ENCODE peak calls at places on chromosomes 7 and 10, in five cellular contexts. P, K, D, O and A are unnamed samples. For H3K9me3, the result is how much of the 10 kb centered on the place peaks cover.

GRCh38 chr7:101669307-101669706 is 40.2 kb upstream of the MYL10 start:
- DNase-seq in O (no peak), D (no peak), P (no peak), K (peak), A (no peak)

GRCh38 chr10:103692421-103693069 is 162.8 kb downstream of the SH3PXD2A start:
- DNase-seq in D (peak), P (no peak), O (peak), K (no peak), A (peak)

GRCh38 chr10:71213127-71213616 is 802 bp downstream of the UNC5B start:
- DNase-seq in D (peak), P (peak), O (no peak), K (peak), A (no peak)

GRCh38 chr7:92557249-92557648 is 28.7 kb downstream of the RBM48 start:
- DNase-seq in K (no peak), D (no peak), O (no peak), P (no peak), A (no peak)

GRCh38 chr7:140079121-140079536 is 16.4 kb upstream of the PARP12 start:
- DNase-seq in P (no peak), D (no peak), K (peak), O (no peak), A (no peak)

GRCh38 chr10:4061441-4061951 is 276.5 kb upstream of the KLF6 start:
- DNase-seq in O (no peak), P (no peak), K (no peak), D (no peak), A (peak)

GRCh38 chr10:20202337-20202736 is 386.1 kb downstream of the PLXDC2 start:
- DNase-seq in O (no peak), D (no peak), K (no peak), P (no peak), A (no peak)

GRCh38 chr10:7417103-7417623 is 6.3 kb upstream of the SFMBT2 start:
- DNase-seq in O (no peak), P (no peak), D (peak), K (peak), A (no peak)

GRCh38 chr7:158394936-158395335 is 192.7 kb downstream of the PTPRN2 start:
- DNase-seq in D (no peak), K (peak), O (peak), P (no peak), A (no peak)

GRCh38 chr7:32079530-32079929 is 9.3 kb upstream of the PDE1C start:
- DNase-seq in O (no peak), K (no peak), D (no peak), P (no peak), A (no peak)

GRCh38 chr10:12419279-12419847 is 70.0 kb downstream of the CAMK1D start:
- DNase-seq in K (peak), D (peak), P (no peak), O (no peak), A (peak)

GRCh38 chr7:132656846-132657776 is 80.8 kb upstream of the PLXNA4 start:
- DNase-seq in P (no peak), D (no peak), O (no peak), K (peak), A (no peak)

GRCh38 chr10:123841115-123841514 is 50.5 kb downstream of the CPXM2 start:
- DNase-seq in O (no peak), D (no peak), P (no peak), K (no peak), A (no peak)

GRCh38 chr10:131983780-131984179 is 2.1 kb upstream of the BNIP3 start:
- DNase-seq in P (peak), D (no peak), O (no peak), K (peak), A (no peak)

GRCh38 chr7:66640802-66641525 is 12.3 kb downstream of the KCTD7 start:
- DNase-seq in O (no peak), P (no peak), K (peak), D (no peak), A (no peak)

GRCh38 chr10:75108684-75109458 is 2.6 kb upstream of the SAMD8 start:
- DNase-seq in D (no peak), O (no peak), K (peak), P (no peak), A (no peak)

GRCh38 chr10:118278649-118279048 is 63.5 kb downstream of the FAM204A start:
- DNase-seq in K (no peak), P (no peak), D (no peak), O (no peak), A (no peak)

GRCh38 chr7:24732646-24733413 is 24.4 kb downstream of the GSDME start:
- DNase-seq in K (peak), P (no peak), O (no peak), D (no peak), A (no peak)

GRCh38 chr7:118158766-118159165 is 25.2 kb upstream of the LSM8 start:
- DNase-seq in K (peak), D (no peak), O (no peak), P (no peak), A (no peak)

GRCh38 chr7:155261031-155261985 is 36.4 kb upstream of the INSIG1 start:
- DNase-seq in O (no peak), K (no peak), P (no peak), D (no peak), A (no peak)

GRCh38 chr7:51224811-51225581 is 91.6 kb downstream of the COBL start:
- DNase-seq in D (no peak), K (peak), O (no peak), P (no peak), A (no peak)

GRCh38 chr10:123348721-123349120 is 194.5 kb downstream of the BUB3 start:
- DNase-seq in P (no peak), D (no peak), O (no peak), K (no peak), A (no peak)

GRCh38 chr10:132520147-132520811 is 17.3 kb upstream of the INPP5A start:
- DNase-seq in D (no peak), P (peak), K (no peak), O (no peak), A (no peak)

GRCh38 chr10:500876-501275 is 188.6 kb downstream of the DIP2C start:
- DNase-seq in K (no peak), P (no peak), O (no peak), D (no peak), A (no peak)

GRCh38 chr10:497898-498451 is 191.5 kb downstream of the DIP2C start:
- DNase-seq in D (no peak), P (no peak), K (no peak), O (no peak), A (no peak)

GRCh38 chr10:497289-497688 is 192.2 kb downstream of the DIP2C start:
- DNase-seq in P (no peak), O (no peak), K (no peak), D (no peak), A (no peak)

GRCh38 chr10:499991-500390 is 189.5 kb downstream of the DIP2C start:
- DNase-seq in D (no peak), K (no peak), O (no peak), P (peak), A (no peak)

GRCh38 chr10:498760-499435 is 190.6 kb downstream of the DIP2C start:
- DNase-seq in O (no peak), K (no peak), P (no peak), D (no peak), A (no peak)
- H3K4me3 ChIP-seq in O (no peak), K (no peak), P (no peak), D (no peak), A (no peak)

DNA sequence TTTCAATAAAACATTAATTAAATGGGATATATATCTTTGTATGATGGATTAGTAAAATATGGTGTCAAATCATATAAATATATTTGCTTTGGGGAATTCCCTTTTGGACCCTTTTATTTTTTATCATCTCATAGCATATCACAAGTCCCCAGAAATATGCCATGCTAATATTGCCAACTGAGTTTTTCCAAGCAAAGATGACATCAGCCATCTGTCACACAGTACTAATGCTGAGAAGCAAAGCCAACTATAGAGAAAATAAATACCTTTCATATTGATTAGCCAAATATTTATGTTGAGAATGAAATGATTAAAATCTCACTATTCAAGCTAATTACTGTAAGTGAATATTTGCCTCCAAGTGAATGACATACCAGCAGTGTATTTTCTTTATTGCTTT is 575.3 kb downstream of the ETV1 start:
- DNase-seq in K (no peak), D (no peak), P (no peak), O (no peak), A (no peak)
- H3K9me3 ChIP-seq in K (under half), D (under half), P (under half), O (under half), A (under half)

GRCh38 chr10:92755725-92756124 is 66.0 kb downstream of the HHEX start:
- DNase-seq in K (no peak), O (no peak), D (no peak), P (no peak), A (no peak)
- H3K4me3 ChIP-seq in K (no peak), O (no peak), D (no peak), P (no peak), A (no peak)

GRCh38 chr7:143199040-143199439 is 15.8 kb downstream of the TAS2R39 start:
- DNase-seq in D (no peak), O (no peak), P (no peak), K (no peak), A (no peak)
- H3K9me3 ChIP-seq in D (under half), O (under half), P (under half), K (under half), A (under half)

DNA sequence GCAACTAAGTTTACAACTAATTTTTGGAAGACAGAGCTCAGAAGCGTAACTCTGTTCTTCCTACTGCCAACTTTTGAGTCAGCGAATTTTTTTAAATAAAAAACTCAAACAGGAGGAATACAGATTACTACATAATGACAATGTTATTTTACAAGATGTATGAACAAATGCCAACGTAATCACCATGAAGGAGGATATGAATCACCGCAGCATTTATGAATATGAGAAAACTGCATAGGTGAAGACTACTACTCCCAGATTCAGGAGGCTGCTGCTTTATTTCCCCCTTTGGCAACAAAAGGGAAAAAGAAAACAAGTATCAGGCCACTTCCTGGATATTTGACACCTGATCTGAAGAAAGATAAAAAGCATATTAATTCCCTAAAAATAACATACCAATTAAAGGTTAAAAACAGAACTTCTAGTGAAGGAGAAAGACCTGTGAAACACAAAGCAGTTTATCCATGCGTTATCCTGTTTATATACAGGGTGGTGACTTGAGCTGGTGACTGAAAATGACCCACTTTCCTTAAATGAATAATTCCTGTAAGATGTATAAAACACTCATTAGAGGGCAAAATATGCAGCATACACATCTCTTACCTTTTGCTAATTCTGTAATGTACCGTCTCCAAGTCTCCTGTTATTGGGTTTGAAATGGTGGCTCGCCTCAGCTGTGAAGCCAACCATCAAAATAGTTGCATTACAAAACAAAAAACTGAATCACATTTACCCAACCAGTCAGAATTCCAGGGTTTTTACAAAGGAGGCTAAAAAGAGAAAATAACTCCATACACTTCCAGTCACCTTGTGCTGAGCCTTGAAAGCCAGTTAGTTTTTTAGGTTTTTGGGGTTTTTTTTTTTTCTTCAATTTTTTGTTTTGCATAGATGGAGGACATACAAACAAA is 52.0 kb downstream of the P4HA1 start:
- DNase-seq in P (no peak), D (no peak), O (no peak), K (peak), A (no peak)
- H3K4me3 ChIP-seq in P (no peak), D (no peak), O (no peak), K (no peak), A (no peak)

DNA sequence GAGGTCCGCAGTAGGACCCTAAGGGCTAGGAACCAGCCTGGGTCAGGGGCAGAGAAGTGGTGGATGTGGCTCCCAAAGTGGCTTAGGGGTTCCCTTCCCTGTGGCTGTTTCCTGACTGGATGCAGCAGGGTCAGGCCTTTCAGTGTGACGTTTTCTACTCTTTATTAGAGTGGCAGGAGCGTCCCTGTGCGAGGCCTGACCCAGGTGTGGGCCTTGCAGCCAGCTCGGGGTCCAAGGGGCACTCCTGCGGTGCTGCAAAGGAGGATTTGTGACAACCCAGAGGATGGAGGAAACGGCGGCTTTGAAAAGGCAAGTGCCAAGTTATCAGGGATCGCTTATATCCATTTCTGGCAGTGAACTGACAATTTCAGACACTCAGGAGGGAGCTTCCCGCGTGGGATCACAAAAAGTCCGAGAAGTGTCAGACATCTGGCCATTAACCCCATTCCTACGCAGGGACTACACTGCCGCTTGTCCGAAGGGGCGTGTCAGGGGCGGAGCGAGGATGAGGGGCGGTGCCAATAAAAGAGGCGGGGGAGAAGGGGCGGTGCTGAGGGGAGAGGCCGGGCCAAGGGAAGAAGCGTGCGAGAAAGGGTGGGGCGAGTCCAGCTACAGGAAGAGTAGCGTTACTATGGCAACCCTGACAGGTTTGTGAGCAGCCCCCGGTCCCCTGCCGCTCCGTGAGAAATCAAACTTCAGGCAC is 98.8 kb upstream of the ZNF722 start:
- DNase-seq in K (no peak), D (peak), O (peak), P (no peak), A (peak)
- H3K9me3 ChIP-seq in K (under half), D (under half), O (under half), P (under half), A (under half)

DNA sequence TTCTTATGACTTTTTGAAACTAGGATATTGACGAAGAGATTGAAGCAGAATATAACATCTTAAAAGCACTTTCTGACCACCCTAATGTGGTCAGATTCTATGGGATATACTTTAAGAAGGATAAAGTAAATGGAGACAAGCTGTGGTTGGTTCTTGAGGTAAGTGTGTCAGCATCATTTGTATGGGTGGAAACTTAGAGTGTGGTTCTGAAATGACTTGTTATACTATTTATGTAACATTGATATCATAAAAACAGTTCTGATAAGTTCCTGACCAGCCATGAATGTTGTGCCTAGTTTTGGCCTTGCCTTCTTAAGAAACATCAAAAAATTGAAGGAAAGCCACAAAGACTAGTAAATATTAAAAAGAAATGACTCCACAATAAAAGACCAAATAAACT is 20.8 kb downstream of the MYO3A start:
- DNase-seq in D (no peak), P (no peak), O (no peak), K (no peak), A (no peak)
- H3K4me3 ChIP-seq in D (no peak), P (no peak), O (no peak), K (no peak), A (no peak)

GRCh38 chr10:25487266-25487665 is 312.5 kb downstream of the GPR158 start:
- DNase-seq in P (no peak), O (no peak), D (no peak), K (no peak), A (no peak)

GRCh38 chr10:25493122-25493893 is 318.5 kb downstream of the GPR158 start:
- DNase-seq in K (peak), D (no peak), P (no peak), O (no peak), A (no peak)

GRCh38 chr10:25497281-25497680 is 322.5 kb downstream of the GPR158 start:
- DNase-seq in K (no peak), D (no peak), O (no peak), P (no peak), A (no peak)

GRCh38 chr10:25492040-25492439 is 317.2 kb downstream of the GPR158 start:
- DNase-seq in D (no peak), K (no peak), P (no peak), O (no peak), A (no peak)

GRCh38 chr10:25492680-25493079 is 317.9 kb downstream of the GPR158 start:
- DNase-seq in O (no peak), P (no peak), D (no peak), K (no peak), A (no peak)
- H3K9me3 ChIP-seq in O (under half), P (under half), D (under half), K (under half), A (under half)

DNA sequence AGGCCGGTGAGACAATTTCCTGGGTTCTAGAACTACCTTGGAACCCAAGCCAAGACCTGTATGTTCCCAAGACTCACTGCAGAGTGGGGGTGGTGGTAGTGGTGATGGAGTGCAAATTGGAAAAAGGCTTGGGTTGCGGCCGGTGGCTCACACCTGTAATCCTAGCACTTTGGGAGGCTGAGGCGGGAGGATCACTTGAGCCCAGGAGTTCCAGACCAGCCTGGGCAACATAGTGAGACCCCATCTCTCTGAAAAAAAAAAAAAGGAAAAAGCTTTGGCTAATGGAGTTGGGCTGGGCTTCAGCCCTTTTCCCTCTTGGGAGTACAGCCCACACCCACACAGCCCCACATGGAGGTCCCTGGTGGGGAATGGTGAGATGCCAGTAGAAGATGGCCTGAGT is 4.1 kb downstream of the AP4M1 start:
- DNase-seq in P (no peak), K (no peak), O (no peak), D (no peak), A (no peak)
- H3K4me3 ChIP-seq in P (no peak), K (no peak), O (no peak), D (no peak), A (no peak)